ENCODE peak calls at places on chromosomes 16 and 17, in four cellular contexts. Y is glutamatergic neuron, I is upper lobe of left lung, U is thyroid gland. S is an unnamed sample.

GRCh38 chr16:89026121-89026612 is 49.2 kb upstream of the CBFA2T3 start:
- DNase-seq in U (no peak), I (no peak), Y (no peak), S (no peak)

GRCh38 chr17:74390680-74391653 is 23.7 kb downstream of the GPR142 start:
- DNase-seq in Y (no peak), I (no peak), U (peak), S (no peak)

GRCh38 chr16:75247249-75247648 is 4.2 kb downstream of the BCAR1 start:
- DNase-seq in U (no peak), I (no peak), Y (no peak), S (no peak)

GRCh38 chr16:48184681-48185080 is 28.9 kb upstream of the ABCC12 start:
- DNase-seq in I (no peak), U (no peak), Y (no peak), S (no peak)

GRCh38 chr17:7704601-7705268 is at the start of gene EFNB3:
- DNase-seq in I (peak), U (no peak), Y (peak), S (no peak)

GRCh38 chr17:4043862-4044261 is 79.6 kb upstream of the ATP2A3 start:
- DNase-seq in Y (no peak), I (no peak), U (peak), S (no peak)

GRCh38 chr17:40168262-40168832 is 8.9 kb upstream of the RAPGEFL1 start:
- DNase-seq in Y (no peak), U (peak), I (no peak), S (no peak)

GRCh38 chr17:68963958-68964357 is 8.8 kb upstream of the ABCA8 start:
- DNase-seq in U (no peak), Y (no peak), I (no peak), S (no peak)

GRCh38 chr16:89658221-89658879 is 714 bp downstream of the SPATA33 start:
- DNase-seq in U (peak), Y (peak), I (peak), S (no peak)

GRCh38 chr17:74380086-74380958 is 13.0 kb downstream of the GPR142 start:
- DNase-seq in U (peak), Y (no peak), I (no peak), S (no peak)

GRCh38 chr16:88599092-88599733 is 29.0 kb downstream of the ZC3H18 start:
- DNase-seq in I (no peak), Y (no peak), U (peak), S (no peak)

GRCh38 chr16:75861981-75862380 is 135.7 kb upstream of the CPHXL start:
- DNase-seq in I (no peak), U (no peak), Y (no peak), S (no peak)

GRCh38 chr17:40491486-40491885 is 9.9 kb downstream of the TNS4 start:
- DNase-seq in I (no peak), Y (no peak), U (peak), S (no peak)

GRCh38 chr16:8869212-8869987 is 594 bp upstream of the CARHSP1 start:
- DNase-seq in I (no peak), Y (peak), U (no peak), S (no peak)

GRCh38 chr16:20409398-20410152 is at the start of gene ACSM5:
- DNase-seq in Y (no peak), I (no peak), U (peak), S (no peak)

GRCh38 chr16:50634947-50635346 is 46.2 kb downstream of the SNX20 start:
- DNase-seq in U (no peak), Y (no peak), I (no peak), S (no peak)

GRCh38 chr17:67942810-67943209 is 53.5 kb downstream of the C17orf58 start:
- DNase-seq in U (no peak), I (no peak), Y (no peak), S (no peak)

GRCh38 chr17:81291662-81292061 is 3.4 kb downstream of the SLC38A10 start:
- DNase-seq in U (peak), Y (peak), I (peak), S (no peak)

GRCh38 chr17:48499248-48499647 is 31.6 kb downstream of the HOXB1 start:
- DNase-seq in U (no peak), Y (no peak), I (no peak), S (no peak)

GRCh38 chr16:72434159-72434558 is 262.2 kb upstream of the PMFBP1 start:
- DNase-seq in I (no peak), U (no peak), Y (no peak), S (no peak)

GRCh38 chr16:15572329-15573001 is 70.5 kb downstream of the MARF1 start:
- DNase-seq in U (no peak), I (no peak), Y (no peak), S (no peak)

GRCh38 chr16:48057085-48057484 is 98.7 kb downstream of the ABCC12 start:
- DNase-seq in I (no peak), U (no peak), Y (no peak), S (no peak)

GRCh38 chr17:59746849-59747445 is 39.5 kb downstream of the VMP1 start:
- DNase-seq in U (no peak), Y (no peak), I (no peak), S (no peak)

GRCh38 chr17:75096082-75096625 is 8.4 kb downstream of the SLC16A5 start:
- DNase-seq in U (peak), Y (no peak), I (peak), S (no peak)

GRCh38 chr16:85570213-85570734 is 42.8 kb upstream of the GSE1 start:
- DNase-seq in I (no peak), Y (no peak), U (peak), S (no peak)

GRCh38 chr17:74592087-74592990 is at the start of gene CD300LD:
- DNase-seq in I (no peak), U (no peak), Y (no peak), S (no peak)

GRCh38 chr17:45981306-45981705 is 17.7 kb upstream of the STH start:
- DNase-seq in Y (no peak), U (no peak), I (no peak), S (no peak)

GRCh38 chr16:75443301-75443700 is 10.0 kb upstream of the CFDP1 start:
- DNase-seq in U (no peak), I (no peak), Y (no peak), S (no peak)

GRCh38 chr16:82657786-82658185 is 31.0 kb downstream of the CDH13 start:
- DNase-seq in I (no peak), U (no peak), Y (no peak), S (no peak)

GRCh38 chr17:60102632-60103047 is 23.9 kb upstream of the HEATR6 start:
- DNase-seq in U (peak), I (peak), Y (no peak), S (no peak)

GRCh38 chr16:53449816-53450517 is 15.7 kb downstream of the RBL2 start:
- DNase-seq in Y (no peak), U (no peak), I (no peak), S (no peak)

GRCh38 chr17:76940738-76941350 is 72.6 kb downstream of the MGAT5B start:
- DNase-seq in Y (no peak), I (no peak), U (no peak), S (no peak)

GRCh38 chr17:1727876-1728630 is 3.5 kb downstream of the WDR81 start:
- DNase-seq in Y (no peak), I (peak), U (no peak), S (no peak)

GRCh38 chr16:83215417-83216001 is 588.7 kb downstream of the CDH13 start:
- DNase-seq in I (no peak), U (no peak), Y (peak), S (no peak)

GRCh38 chr17:42387221-42387657 is 1.0 kb downstream of the STAT3 start:
- DNase-seq in I (no peak), Y (no peak), U (no peak), S (no peak)

GRCh38 chr17:61139219-61139618 is 260.4 kb upstream of the TBX2 start:
- DNase-seq in U (no peak), Y (no peak), I (no peak), S (no peak)

GRCh38 chr16:53429221-53429943 is 4.9 kb upstream of the RBL2 start:
- DNase-seq in U (peak), I (no peak), Y (no peak), S (no peak)

GRCh38 chr17:31595076-31595475 is 203.6 kb downstream of the RAB11FIP4 start:
- DNase-seq in U (no peak), I (no peak), Y (no peak), S (no peak)

GRCh38 chr17:31598388-31598760 is 206.9 kb downstream of the RAB11FIP4 start:
- DNase-seq in Y (no peak), I (no peak), U (no peak), S (no peak)

GRCh38 chr17:31595666-31596381 is 204.3 kb downstream of the RAB11FIP4 start:
- DNase-seq in Y (no peak), U (no peak), I (no peak), S (no peak)

GRCh38 chr17:31597646-31598387 is 206.3 kb downstream of the RAB11FIP4 start:
- DNase-seq in I (no peak), U (no peak), Y (no peak), S (no peak)

DNA sequence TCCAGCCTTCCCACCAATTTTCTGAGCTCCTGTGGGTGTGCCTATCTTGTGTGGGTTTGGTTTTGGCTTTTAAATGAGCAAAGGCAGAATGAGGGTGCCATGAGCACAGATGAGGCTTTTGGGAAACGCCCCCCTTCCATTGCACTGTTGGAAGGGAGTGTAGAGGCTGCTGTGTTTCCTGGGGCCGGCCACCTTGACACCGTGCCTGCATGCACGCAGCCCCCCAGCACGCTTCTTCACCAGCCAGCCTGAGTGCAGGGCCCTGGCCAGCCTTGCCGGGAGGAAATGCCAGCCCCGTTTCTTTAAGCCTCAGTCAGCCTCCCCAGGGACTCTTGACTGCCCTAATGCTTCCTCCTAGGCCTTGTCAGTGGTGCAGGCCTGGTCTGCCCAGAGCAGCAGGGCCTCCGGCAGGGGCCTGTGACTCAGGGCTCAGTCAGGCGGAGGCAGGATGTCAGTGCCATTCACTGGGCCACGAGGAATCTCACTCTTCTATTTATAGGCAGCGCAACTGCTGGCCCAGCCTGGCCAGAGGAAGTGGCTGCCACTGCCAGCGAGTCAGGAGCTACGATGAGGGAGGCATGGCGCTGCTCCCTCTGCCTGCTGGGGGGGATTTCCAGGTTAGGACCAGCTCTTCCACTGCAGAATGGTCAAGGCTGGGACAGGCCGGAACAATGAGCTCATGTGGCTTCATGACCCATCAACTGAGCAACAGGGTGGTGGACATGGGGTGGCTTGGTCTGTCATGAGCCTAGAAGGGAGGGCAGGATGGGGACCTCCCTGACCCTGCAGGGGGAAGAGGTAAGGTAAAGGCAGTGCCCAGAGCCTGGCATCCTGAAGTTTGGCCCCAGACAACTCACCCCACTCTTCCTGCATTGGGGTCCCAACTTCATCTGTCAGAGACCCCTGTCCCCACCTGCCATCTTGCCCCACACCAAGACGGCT is 205.2 kb downstream of the RAB11FIP4 start:
- DNase-seq in Y (peak), U (no peak), I (peak), S (no peak)
- TF ChIP-seq CTCF in Y (no peak), U (no peak), I (no peak), S (no peak)

GRCh38 chr17:64773386-64773835 is 111.3 kb upstream of the SMURF2 start:
- DNase-seq in Y (no peak), U (no peak), I (no peak), S (no peak)
- TF ChIP-seq CTCF in Y (no peak), U (no peak), I (no peak), S (no peak)

DNA sequence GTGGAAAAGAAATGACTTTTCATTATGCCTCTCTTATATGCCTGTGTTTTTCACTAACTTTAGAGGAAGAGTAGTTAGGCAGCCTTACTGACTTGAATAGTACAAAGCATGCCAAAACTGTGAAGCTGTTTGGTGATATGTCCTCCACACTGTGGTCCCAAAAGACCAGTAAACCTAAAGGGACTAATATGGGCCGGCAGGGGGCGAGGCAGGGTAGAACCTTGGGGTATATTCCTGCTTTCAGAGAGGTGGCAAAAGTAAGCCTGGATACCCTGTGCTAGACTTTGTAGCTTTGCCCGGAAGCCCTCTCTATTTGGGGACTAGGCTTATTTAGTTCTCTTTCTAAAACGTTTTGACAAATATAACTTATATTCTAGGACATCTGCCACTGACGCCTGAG is 36.5 kb upstream of the VWA3A start:
- DNase-seq in U (no peak), Y (peak), I (no peak), S (no peak)
- TF ChIP-seq CTCF in U (no peak), Y (no peak), I (no peak), S (no peak)

GRCh38 chr16:743794-744500 is 3.1 kb upstream of the CIAO3 start:
- DNase-seq in U (no peak), I (peak), Y (no peak), S (no peak)
- TF ChIP-seq CTCF in U (no peak), I (no peak), Y (peak), S (no peak)

GRCh38 chr17:28860363-28860808 is 5.6 kb downstream of the ERAL1 start:
- DNase-seq in Y (no peak), I (no peak), U (no peak), S (no peak)
- TF ChIP-seq CTCF in Y (no peak), I (no peak), U (no peak), S (no peak)

GRCh38 chr17:44095647-44096496 is 25.3 kb downstream of the G6PC3 start:
- DNase-seq in Y (peak), U (peak), I (no peak), S (no peak)
- TF ChIP-seq CTCF in Y (no peak), U (no peak), I (no peak), S (no peak)

GRCh38 chr16:49351119-49351518 is 22.5 kb upstream of the C16orf78 start:
- DNase-seq in U (no peak), I (no peak), Y (no peak), S (no peak)

GRCh38 chr16:49354101-49354500 is 19.5 kb upstream of the C16orf78 start:
- DNase-seq in I (no peak), Y (no peak), U (no peak), S (no peak)

GRCh38 chr16:49354991-49355390 is 18.6 kb upstream of the C16orf78 start:
- DNase-seq in U (no peak), Y (no peak), I (peak), S (no peak)

GRCh38 chr16:49353650-49354049 is 20.0 kb upstream of the C16orf78 start:
- DNase-seq in U (no peak), I (no peak), Y (no peak), S (no peak)

GRCh38 chr16:49352923-49353322 is 20.7 kb upstream of the C16orf78 start:
- DNase-seq in U (no peak), I (no peak), Y (peak), S (no peak)
- TF ChIP-seq CTCF in U (no peak), I (no peak), Y (peak), S (no peak)

S was measured in omental fat pad.